ENCODE peak calls at places on chromosome 20, in six cellular contexts. O is AG09319, U is choroid plexus epithelial cell, A is foreskin fibroblast, N is GM12865, T is cardiac fibroblast. Z is an unnamed sample.

GRCh38 chr20:37382539-37383120 is 36.7 kb downstream of the SRC start:
- DNase-seq in T (no peak), U (no peak), N (no peak), A (no peak), O (no peak), Z (no peak)

GRCh38 chr20:50559856-50560623 is 49.9 kb downstream of the PTPN1 start:
- DNase-seq in O (no peak), N (no peak), T (no peak), A (no peak), U (no peak), Z (no peak)

GRCh38 chr20:51386586-51386985 is 155.9 kb downstream of the NFATC2 start:
- DNase-seq in U (no peak), O (no peak), T (no peak), A (no peak), N (no peak), Z (no peak)

GRCh38 chr20:20710847-20711315 is 1.6 kb downstream of the RALGAPA2 start:
- DNase-seq in N (peak; percentile 64), U (no peak), O (no peak), A (no peak), T (no peak), Z (no peak)

GRCh38 chr20:44646023-44646640 is 5.4 kb downstream of the ADA start:
- DNase-seq in T (peak; percentile 71), O (no peak), A (no peak), N (peak; percentile 94), U (peak; percentile 35), Z (no peak)

GRCh38 chr20:19692100-19692499 is 66.0 kb upstream of the RIN2 start:
- DNase-seq in N (no peak), O (no peak), A (peak; percentile 45), U (peak; percentile 32), T (peak; percentile 70), Z (no peak)

GRCh38 chr20:41575412-41575811 is 42.8 kb downstream of the CHD6 start:
- DNase-seq in O (no peak), T (no peak), A (no peak), N (no peak), U (no peak), Z (no peak)

GRCh38 chr20:57695940-57696339 is 13.9 kb downstream of the PMEPA1 start:
- DNase-seq in U (no peak), A (no peak), N (no peak), O (no peak), T (no peak), Z (no peak)

GRCh38 chr20:15039088-15039762 is 701.8 kb upstream of the FLRT3 start:
- DNase-seq in O (no peak), T (no peak), U (no peak), N (no peak), A (no peak), Z (no peak)

GRCh38 chr20:23923311-23923710 is 43.8 kb upstream of the CST5 start:
- DNase-seq in O (no peak), N (no peak), A (no peak), U (no peak), T (no peak), Z (no peak)

GRCh38 chr20:63135411-63135810 is 80.5 kb downstream of the YTHDF1 start:
- DNase-seq in O (no peak), T (no peak), U (no peak), A (no peak), N (no peak), Z (peak; percentile 27)

GRCh38 chr20:44384423-44385027 is 29.0 kb downstream of the HNF4A start:
- DNase-seq in N (peak; percentile 76), O (no peak), U (peak; percentile 74), A (peak; percentile 78), T (peak; percentile 72), Z (peak; percentile 78)

GRCh38 chr20:50226093-50226974 is 35.7 kb downstream of the CEBPB start:
- DNase-seq in N (no peak), O (peak; percentile 39), A (peak; percentile 83), T (peak; percentile 46), U (peak; percentile 48), Z (peak; percentile 93)

DNA sequence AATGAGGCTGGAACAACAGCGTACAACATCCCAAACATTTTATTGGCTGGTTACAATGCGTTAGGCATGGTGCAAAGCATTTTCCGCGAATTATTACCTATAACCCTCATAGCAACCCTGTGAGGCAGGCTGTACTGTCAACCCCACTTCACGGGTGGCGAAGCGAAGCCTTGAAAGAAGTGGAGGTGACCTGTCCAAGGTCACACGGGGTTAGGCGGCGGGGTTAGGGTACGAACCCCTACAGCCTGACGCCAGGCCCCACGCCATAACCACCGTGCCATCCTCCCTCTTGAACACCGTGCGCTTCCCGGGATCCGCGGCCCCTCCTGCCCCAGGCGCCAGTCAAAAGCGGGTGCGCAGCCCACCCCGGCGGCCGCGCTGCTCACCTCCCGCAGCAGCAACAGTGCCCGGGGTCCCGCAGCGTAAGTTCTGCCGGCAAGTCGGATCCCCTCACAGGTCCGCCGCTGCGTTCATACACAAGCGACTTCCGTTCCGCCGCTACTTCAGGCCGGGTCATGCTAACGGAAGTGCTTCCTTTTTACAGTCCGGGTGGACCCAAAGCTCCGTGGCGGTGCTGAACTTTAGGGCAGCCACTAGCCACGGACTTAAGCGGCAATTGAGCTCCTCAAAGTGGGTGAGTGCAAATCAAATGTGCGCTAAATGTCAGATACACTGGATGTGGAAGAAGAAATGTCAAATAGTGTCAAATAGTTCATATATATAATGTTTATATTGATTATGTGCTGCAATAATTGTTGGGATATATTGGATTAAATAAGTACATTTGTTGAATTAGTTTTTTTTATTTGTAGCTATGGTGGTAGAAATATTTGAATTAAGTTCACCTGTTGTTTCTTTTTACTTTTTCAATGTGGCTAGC is at the start of gene CDK5RAP1:
- DNase-seq in T (peak; percentile 95), A (peak; percentile 95), O (peak; percentile 69), U (peak; percentile 94), N (peak; percentile 95), Z (peak; percentile 86)
- TF ChIP-seq CTCF in T (no peak), A (no peak), O (no peak), U (no peak), N (no peak), Z (no peak)

DNA sequence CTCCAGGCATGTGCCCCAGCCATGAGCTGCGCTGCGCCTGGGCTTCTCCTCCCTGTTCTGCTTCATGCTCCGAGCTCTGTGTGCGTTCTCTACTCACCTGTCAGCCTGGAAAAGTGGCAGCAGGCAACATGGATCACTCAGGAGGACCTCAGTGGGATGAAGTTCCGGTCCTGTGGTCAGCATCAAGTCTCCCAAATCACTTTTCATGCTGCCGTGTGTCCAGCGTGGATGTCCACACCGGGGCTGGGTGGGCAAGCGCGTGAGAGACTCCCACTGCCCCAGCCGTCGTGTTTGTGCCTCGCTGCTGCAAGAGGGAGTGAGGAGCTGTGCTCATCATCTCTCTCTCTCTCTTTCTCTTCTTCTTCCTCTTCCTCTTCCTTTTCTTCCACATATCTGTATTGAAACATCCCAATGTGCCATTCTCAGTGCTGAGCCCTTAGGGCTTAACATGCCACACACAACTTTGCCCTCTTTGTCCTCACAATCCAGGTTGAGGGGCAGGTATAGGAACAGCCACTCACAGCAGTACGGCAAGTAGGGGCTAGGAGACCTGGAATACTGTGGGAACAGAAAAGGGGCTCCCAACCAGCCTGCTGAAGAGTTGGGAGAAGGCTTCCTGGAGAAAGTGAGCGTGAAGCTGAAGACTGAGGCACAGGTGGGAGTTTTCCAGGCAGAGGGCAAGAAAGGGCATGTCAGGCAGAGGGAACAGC is 3.8 kb upstream of the PDYN start:
- DNase-seq in U (no peak), O (no peak), A (no peak), N (no peak), T (no peak), Z (no peak)
- TF ChIP-seq CTCF in U (no peak), O (no peak), A (no peak), N (no peak), T (no peak), Z (no peak)

DNA sequence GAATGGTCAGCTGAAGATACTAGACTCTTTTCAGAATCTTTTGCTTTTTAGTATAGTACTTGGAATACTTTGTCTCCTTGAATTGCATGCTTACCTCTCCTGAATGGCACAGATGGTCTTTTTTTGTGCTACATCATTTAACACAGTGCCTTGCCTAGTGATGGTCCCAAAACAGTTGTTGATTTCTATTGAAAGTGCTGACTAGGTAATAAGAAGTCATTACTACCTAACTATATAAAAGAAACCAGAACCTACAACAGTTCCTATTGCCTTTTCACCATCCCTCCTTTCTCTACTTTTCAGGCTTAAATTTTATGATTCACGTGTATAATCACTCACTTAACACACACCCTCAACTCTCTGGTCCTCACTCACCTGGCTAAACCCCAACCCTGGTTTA is 64.6 kb upstream of the PRND start:
- DNase-seq in A (no peak), N (no peak), T (no peak), O (no peak), U (no peak), Z (no peak)
- TF ChIP-seq CTCF in A (no peak), N (no peak), T (no peak), O (no peak), U (no peak), Z (no peak)

DNA sequence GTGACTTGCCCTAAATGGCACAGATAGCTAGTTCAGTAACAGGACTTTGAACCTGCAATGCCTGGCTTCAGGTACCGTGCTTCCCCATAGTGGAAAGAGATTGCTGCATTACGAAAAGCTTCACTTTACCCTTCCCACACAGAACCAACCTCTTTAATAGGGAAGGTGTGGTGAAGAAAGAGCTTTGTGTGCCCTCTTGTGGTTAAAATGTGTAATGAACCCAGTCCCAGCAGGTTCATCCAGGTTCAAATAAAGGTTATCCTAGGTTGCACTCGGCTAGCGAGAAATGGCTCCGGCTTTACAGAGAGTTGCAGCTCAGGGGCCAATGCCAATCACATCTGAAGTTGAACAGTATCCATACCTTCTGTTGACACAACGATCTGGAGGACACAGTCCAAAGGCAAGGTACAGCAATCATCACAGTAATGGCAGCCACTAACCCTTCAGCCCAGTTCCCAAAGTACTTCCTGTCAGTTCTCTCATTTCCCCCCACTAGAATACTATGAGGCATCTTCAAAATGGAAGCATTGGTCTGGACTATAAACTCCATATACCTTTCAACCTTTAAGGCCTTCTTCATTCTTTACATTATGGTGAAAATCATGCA is 3.0 kb downstream of the DEFB115 start:
- DNase-seq in O (no peak), T (peak; percentile 18), N (peak; percentile 35), A (no peak), U (peak; percentile 5), Z (no peak)
- TF ChIP-seq CTCF in O (no peak), T (peak; percentile 48), N (peak; percentile 62), A (no peak), U (peak; percentile 28), Z (peak; percentile 42)

GRCh38 chr20:36322131-36322530 is 16.0 kb downstream of the DLGAP4 start:
- DNase-seq in A (no peak), O (no peak), T (no peak), U (no peak), N (no peak), Z (no peak)
- TF ChIP-seq CTCF in A (no peak), O (no peak), T (no peak), U (no peak), N (no peak), Z (no peak)

Z was measured in CD14-positive monocyte.